ENCODE peak calls at places on chromosome 15, in four cellular contexts. Z is MM.1S, W is left ventricle myocardium inferior, A is astrocyte. T is an unnamed sample.

GRCh38 chr15:90231028-90232017 is 2.4 kb downstream of the CIB1 start:
- DNase-seq in Z (no peak), W (no peak), A (no peak), T (peak; percentile 72)

GRCh38 chr15:59335197-59335786 is 37.4 kb downstream of the MYO1E start:
- DNase-seq in Z (no peak), W (no peak), A (peak; percentile 91), T (no peak)

GRCh38 chr15:57438166-57438565 is 61.9 kb downstream of the CGNL1 start:
- DNase-seq in Z (no peak), W (no peak), A (no peak), T (no peak)

GRCh38 chr15:78841891-78842290 is 30.6 kb upstream of the ADAMTS7 start:
- DNase-seq in Z (no peak), W (no peak), A (no peak), T (no peak)

GRCh38 chr15:70775160-70775559 is 11.8 kb upstream of the UACA start:
- DNase-seq in Z (no peak), W (no peak), A (peak; percentile 80), T (no peak)

GRCh38 chr15:52730163-52730562 is 51.0 kb upstream of the ATOSA start:
- DNase-seq in Z (peak; percentile 91), W (no peak), A (peak; percentile 21), T (peak; percentile 27)

GRCh38 chr15:73305331-73306211 is 63.2 kb downstream of the HCN4 start:
- DNase-seq in Z (no peak), W (no peak), A (peak; percentile 46), T (peak; percentile 21)

GRCh38 chr15:70133781-70134180 is 36.1 kb upstream of the TLE3 start:
- DNase-seq in Z (no peak), W (no peak), A (no peak), T (no peak)

GRCh38 chr15:50259276-50259675 is 6.2 kb downstream of the HDC start:
- DNase-seq in Z (no peak), W (no peak), A (no peak), T (no peak)

GRCh38 chr15:69794643-69795461 is 302.9 kb downstream of the TLE3 start:
- DNase-seq in Z (no peak), W (no peak), A (peak; percentile 68), T (no peak)

GRCh38 chr15:76206325-76206976 is 104.8 kb downstream of the ETFA start:
- DNase-seq in Z (no peak), W (peak; percentile 85), A (peak; percentile 52), T (no peak)

GRCh38 chr15:90885432-90886290 is 1.4 kb downstream of the FES start:
- DNase-seq in Z (peak; percentile 60), W (peak; percentile 83), A (no peak), T (peak; percentile 74)

GRCh38 chr15:65368300-65368617 is 9.5 kb downstream of the IGDCC3 start:
- DNase-seq in Z (no peak), W (no peak), A (no peak), T (no peak)

GRCh38 chr15:48939686-48940085 is 24.0 kb downstream of the SHC4 start:
- DNase-seq in Z (no peak), W (no peak), A (peak; percentile 99), T (no peak)

GRCh38 chr15:73799466-73799865 is 46.3 kb upstream of the INSYN1 start:
- DNase-seq in Z (no peak), W (no peak), A (peak; percentile 56), T (no peak)

GRCh38 chr15:74863239-74864056 is 9.7 kb downstream of the SCAMP2 start:
- DNase-seq in Z (no peak), W (no peak), A (peak; percentile 50), T (no peak)

GRCh38 chr15:71288348-71288955 is 173.2 kb downstream of the THSD4 start:
- DNase-seq in Z (no peak), W (no peak), A (no peak), T (no peak)

GRCh38 chr15:60583946-60584345 is 105.0 kb upstream of the ICE2 start:
- DNase-seq in Z (peak; percentile 38), W (no peak), A (no peak), T (no peak)

GRCh38 chr15:76576526-76577279 is 240.1 kb downstream of the ISL2 start:
- DNase-seq in Z (no peak), W (peak; percentile 79), A (peak; percentile 70), T (no peak)

GRCh38 chr15:94026458-94026967 is 204.8 kb upstream of the MCTP2 start:
- DNase-seq in Z (no peak), W (no peak), A (peak; percentile 96), T (no peak)

GRCh38 chr15:63223463-63223862 is 34.1 kb downstream of the RAB8B start:
- DNase-seq in Z (no peak), W (no peak), A (no peak), T (no peak)

GRCh38 chr15:69525543-69525942 is 72.9 kb downstream of the RPLP1 start:
- DNase-seq in Z (no peak), W (no peak), A (no peak), T (no peak)

GRCh38 chr15:89836255-89837133 is 21.8 kb upstream of the ANPEP start:
- DNase-seq in Z (no peak), W (no peak), A (peak; percentile 96), T (no peak)

GRCh38 chr15:85618956-85619491 is 175.7 kb downstream of the KLHL25 start:
- DNase-seq in Z (no peak), W (peak; percentile 74), A (peak; percentile 98), T (peak; percentile 66)

GRCh38 chr15:66713843-66714508 is 11.9 kb downstream of the SMAD6 start:
- DNase-seq in Z (peak; percentile 26), W (no peak), A (no peak), T (no peak)

GRCh38 chr15:66714543-66714981 is 12.5 kb downstream of the SMAD6 start:
- DNase-seq in Z (no peak), W (no peak), A (peak; percentile 39), T (no peak)

GRCh38 chr15:66716668-66717025 is 14.6 kb downstream of the SMAD6 start:
- DNase-seq in Z (no peak), W (no peak), A (no peak), T (no peak)

GRCh38 chr15:66715736-66716667 is 14.0 kb downstream of the SMAD6 start:
- DNase-seq in Z (no peak), W (no peak), A (no peak), T (no peak)

GRCh38 chr15:66715181-66715624 is 13.2 kb downstream of the SMAD6 start:
- DNase-seq in Z (no peak), W (no peak), A (no peak), T (no peak)
- H3K4me1 ChIP-seq in Z (peaks cover 18% of the 10 kb centered on the region), W (peaks cover 72% of the 10 kb centered on the region), A (peaks cover 19% of the 10 kb centered on the region), T (peaks cover 32% of the 10 kb centered on the region)

GRCh38 chr15:22973286-22973685 is 6.9 kb downstream of the CYFIP1 start:
- DNase-seq in Z (peak; percentile 70), W (no peak), A (no peak), T (no peak)
- H3K4me3 ChIP-seq in Z (no peak overlapping the region), W (no peak overlapping the region), A (no peak overlapping the region), T (no peak overlapping the region)

GRCh38 chr15:32823750-32824149 is 105.9 kb downstream of the GREM1 start:
- DNase-seq in Z (no peak), W (no peak), A (no peak), T (no peak)

GRCh38 chr15:32826685-32827084 is 108.9 kb downstream of the GREM1 start:
- DNase-seq in Z (no peak), W (no peak), A (no peak), T (no peak)

GRCh38 chr15:32825219-32825618 is 107.4 kb downstream of the GREM1 start:
- DNase-seq in Z (no peak), W (no peak), A (peak; percentile 29), T (no peak)

GRCh38 chr15:32822739-32823138 is 104.9 kb downstream of the GREM1 start:
- DNase-seq in Z (no peak), W (no peak), A (no peak), T (no peak)

DNA sequence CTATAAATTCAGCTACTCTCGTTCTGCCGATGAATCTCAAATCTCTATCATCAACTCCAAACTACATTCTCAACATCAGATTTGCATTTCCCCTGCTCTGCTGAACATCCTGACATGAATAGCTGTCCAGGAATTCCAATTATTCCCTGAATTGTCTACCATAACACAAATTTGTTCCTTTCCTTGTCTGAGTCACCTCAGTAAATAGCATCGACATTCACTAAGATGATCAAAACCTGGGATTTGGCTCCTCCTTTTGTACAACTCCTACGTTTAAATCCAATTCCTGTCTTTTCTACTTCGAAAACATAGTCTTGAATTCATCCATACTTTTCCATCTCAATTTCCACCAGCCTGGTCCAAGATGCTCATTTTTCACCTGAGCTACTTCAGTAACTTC is 107.0 kb downstream of the GREM1 start:
- DNase-seq in Z (no peak), W (no peak), A (peak; percentile 96), T (no peak)
- H3K4me1 ChIP-seq in Z (no peaks in the 10 kb centered on the region), W (no peaks in the 10 kb centered on the region), A (peaks cover 36% of the 10 kb centered on the region), T (no peaks in the 10 kb centered on the region)

GRCh38 chr15:37223089-37223488 is 122.7 kb upstream of the MEIS2 start:
- DNase-seq in Z (no peak), W (no peak), A (no peak), T (no peak)

GRCh38 chr15:37221671-37222207 is 121.4 kb upstream of the MEIS2 start:
- DNase-seq in Z (no peak), W (no peak), A (no peak), T (no peak)

GRCh38 chr15:37218351-37218916 is 118.1 kb upstream of the MEIS2 start:
- DNase-seq in Z (no peak), W (no peak), A (no peak), T (no peak)

GRCh38 chr15:37219211-37219701 is 118.9 kb upstream of the MEIS2 start:
- DNase-seq in Z (no peak), W (no peak), A (no peak), T (no peak)

GRCh38 chr15:37220949-37221670 is 120.8 kb upstream of the MEIS2 start:
- DNase-seq in Z (no peak), W (no peak), A (no peak), T (no peak)
- H3K4me3 ChIP-seq in Z (no peak overlapping the region), W (no peak overlapping the region), A (no peak overlapping the region), T (no peak overlapping the region)

DNA sequence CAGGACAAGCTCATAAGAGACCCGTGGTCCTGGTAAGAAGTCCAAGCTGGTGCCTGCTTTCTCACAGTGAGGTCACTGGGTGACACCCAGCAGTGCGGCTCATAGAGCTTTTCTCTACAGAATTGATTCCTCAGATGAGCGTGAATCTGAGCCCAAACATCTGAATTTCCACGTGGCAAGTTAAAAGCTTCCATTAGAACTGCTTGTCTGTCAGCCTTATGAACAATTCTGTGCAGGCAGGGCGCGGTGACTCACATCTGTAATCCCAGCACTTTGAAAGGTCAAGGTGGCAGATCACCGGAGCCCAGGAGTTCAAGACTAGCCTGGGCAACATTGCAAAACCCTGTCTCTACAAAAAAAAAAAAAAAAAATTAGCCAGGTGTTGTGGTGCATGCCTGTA is 113.1 kb upstream of the ABHD17C start:
- DNase-seq in Z (no peak), W (no peak), A (no peak), T (no peak)
- H3K4me1 ChIP-seq in Z (no peaks in the 10 kb centered on the region), W (no peaks in the 10 kb centered on the region), A (peaks cover 11% of the 10 kb centered on the region), T (no peaks in the 10 kb centered on the region)

T was measured in DND-41.